ENCODE peak calls at places on chromosomes 1 and 21, in six cellular contexts. E is OCI-LY7, C is MM.1S, M is GM23248, F is GM23338, A is HCT116. G is an unnamed sample.

GRCh38 chr1:41892211-41892840 is 26.4 kb downstream of the HIVEP3 start:
- DNase-seq in E (no peak), C (peak), M (no peak), F (no peak), A (no peak), G (no peak)

GRCh38 chr1:201603613-201604232 is 64.8 kb downstream of the NAV1 start:
- DNase-seq in E (no peak), C (no peak), M (peak), F (no peak), A (no peak), G (no peak)

GRCh38 chr1:58896211-58897183 is 112.7 kb upstream of the JUN start:
- DNase-seq in E (no peak), C (no peak), M (peak), F (no peak), A (no peak), G (peak)

GRCh38 chr1:44707959-44708831 is 22.8 kb downstream of the RNU5D-1 start:
- DNase-seq in E (peak), C (peak), M (peak), F (peak), A (peak), G (peak)

GRCh38 chr1:40450491-40451237 is 388 bp downstream of the ZFP69B start:
- DNase-seq in E (peak), C (no peak), M (peak), F (peak), A (no peak), G (peak)

GRCh38 chr1:81801834-81802531 is 1.2 kb downstream of the ADGRL2 start:
- DNase-seq in E (no peak), C (peak), M (peak), F (peak), A (no peak), G (peak)

GRCh38 chr1:158564608-158565007 is 5.8 kb downstream of the OR6P1 start:
- DNase-seq in E (peak), C (no peak), M (no peak), F (peak), A (no peak), G (no peak)

GRCh38 chr1:228937851-228938247 is 202.6 kb downstream of the RHOU start:
- DNase-seq in E (no peak), C (no peak), M (no peak), F (peak), A (no peak), G (no peak)

GRCh38 chr1:8689431-8690252 is 127.8 kb downstream of the RERE start:
- DNase-seq in E (peak), C (no peak), M (no peak), F (peak), A (no peak), G (no peak)

GRCh38 chr21:34715518-34715917 is 46.7 kb downstream of the CLIC6 start:
- DNase-seq in E (no peak), C (no peak), M (no peak), F (no peak), A (no peak), G (no peak)

GRCh38 chr1:221868894-221869293 is 127.0 kb upstream of the DUSP10 start:
- DNase-seq in E (no peak), C (no peak), M (peak), F (no peak), A (no peak), G (no peak)

GRCh38 chr21:36859744-36860501 is 106.5 kb downstream of the HLCS start:
- DNase-seq in E (peak), C (peak), M (peak), F (peak), A (no peak), G (peak)

GRCh38 chr1:6424619-6425593 is at the start of gene ESPN:
- DNase-seq in E (no peak), C (no peak), M (peak), F (peak), A (no peak), G (peak)

GRCh38 chr1:186374313-186375151 is 521 bp downstream of the TPR start:
- DNase-seq in E (peak), C (peak), M (peak), F (peak), A (peak), G (peak)

GRCh38 chr21:15433091-15433490 is 296.7 kb upstream of the USP25 start:
- DNase-seq in E (no peak), C (no peak), M (no peak), F (no peak), A (no peak), G (no peak)

GRCh38 chr21:43321111-43321510 is 105.8 kb downstream of the SIK1 start:
- DNase-seq in E (no peak), C (no peak), M (peak), F (no peak), A (no peak), G (peak)

GRCh38 chr21:17673261-17674020 is 60.7 kb upstream of the BTG3 start:
- DNase-seq in E (no peak), C (no peak), M (peak), F (peak), A (no peak), G (no peak)

GRCh38 chr1:3641046-3641760 is 8.7 kb downstream of the WRAP73 start:
- DNase-seq in E (no peak), C (no peak), M (no peak), F (no peak), A (no peak), G (no peak)

GRCh38 chr1:93255222-93256079 is 74.9 kb downstream of the CCDC18 start:
- DNase-seq in E (no peak), C (no peak), M (peak), F (no peak), A (no peak), G (no peak)

GRCh38 chr1:226452981-226453380 is 45.1 kb upstream of the PARP1 start:
- DNase-seq in E (no peak), C (no peak), M (no peak), F (no peak), A (no peak), G (no peak)

GRCh38 chr21:15667824-15668223 is 62.0 kb upstream of the USP25 start:
- DNase-seq in E (no peak), C (no peak), M (no peak), F (no peak), A (no peak), G (no peak)

GRCh38 chr21:15520811-15521643 is 208.8 kb upstream of the USP25 start:
- DNase-seq in E (peak), C (no peak), M (peak), F (peak), A (no peak), G (peak)

GRCh38 chr1:156493154-156493631 is 7.4 kb downstream of the MEF2D start:
- DNase-seq in E (peak), C (peak), M (peak), F (no peak), A (no peak), G (no peak)

GRCh38 chr1:27832762-27833161 is 2.2 kb downstream of the PPP1R8 start:
- DNase-seq in E (no peak), C (no peak), M (peak), F (no peak), A (no peak), G (no peak)

GRCh38 chr1:36122463-36123025 is 2.5 kb downstream of the COL8A2 start:
- DNase-seq in E (no peak), C (no peak), M (no peak), F (no peak), A (no peak), G (no peak)

GRCh38 chr1:37020653-37021277 is 13.6 kb downstream of the GRIK3 start:
- DNase-seq in E (peak), C (peak), M (peak), F (peak), A (no peak), G (peak)

GRCh38 chr1:174407705-174408104 is 40.1 kb upstream of the GPR52 start:
- DNase-seq in E (no peak), C (no peak), M (peak), F (no peak), A (no peak), G (no peak)

GRCh38 chr1:91622586-91622985 is 121.9 kb downstream of the CDC7 start:
- DNase-seq in E (no peak), C (no peak), M (no peak), F (no peak), A (no peak), G (no peak)

GRCh38 chr1:214473392-214473791 is 78.0 kb downstream of the PTPN14 start:
- DNase-seq in E (no peak), C (no peak), M (peak), F (peak), A (no peak), G (peak)

GRCh38 chr1:24951337-24951736 is 21.3 kb upstream of the RUNX3 start:
- DNase-seq in E (no peak), C (no peak), M (no peak), F (no peak), A (no peak), G (no peak)

GRCh38 chr21:45478115-45478801 is 64.0 kb downstream of the SLC19A1 start:
- DNase-seq in E (peak), C (peak), M (peak), F (peak), A (peak), G (peak)

GRCh38 chr1:16491056-16491675 is 22.9 kb downstream of the RNU1-1 start:
- DNase-seq in E (no peak), C (no peak), M (no peak), F (peak), A (no peak), G (no peak)

GRCh38 chr21:36704281-36704957 is 5.5 kb downstream of the SIM2 start:
- DNase-seq in E (no peak), C (no peak), M (no peak), F (peak), A (no peak), G (no peak)

GRCh38 chr1:77876884-77877283 is 11.5 kb upstream of the NEXN start:
- DNase-seq in E (no peak), C (no peak), M (peak), F (no peak), A (no peak), G (no peak)

GRCh38 chr1:194155962-194156361 is 969.5 kb upstream of the B3GALT2 start:
- DNase-seq in E (no peak), C (no peak), M (no peak), F (no peak), A (no peak), G (no peak)

GRCh38 chr21:33703750-33704606 is 61.7 kb downstream of the ITSN1 start:
- DNase-seq in E (no peak), C (no peak), M (no peak), F (peak), A (no peak), G (peak)

GRCh38 chr1:74771913-74772515 is 39.1 kb downstream of the TYW3 start:
- DNase-seq in E (peak), C (peak), M (peak), F (peak), A (peak), G (peak)

GRCh38 chr1:100581096-100581705 is 43.3 kb downstream of the GPR88 start:
- DNase-seq in E (no peak), C (no peak), M (peak), F (no peak), A (no peak), G (no peak)

GRCh38 chr1:240242601-240243144 is 151.0 kb downstream of the FMN2 start:
- DNase-seq in E (no peak), C (no peak), M (peak), F (no peak), A (no peak), G (no peak)

DNA sequence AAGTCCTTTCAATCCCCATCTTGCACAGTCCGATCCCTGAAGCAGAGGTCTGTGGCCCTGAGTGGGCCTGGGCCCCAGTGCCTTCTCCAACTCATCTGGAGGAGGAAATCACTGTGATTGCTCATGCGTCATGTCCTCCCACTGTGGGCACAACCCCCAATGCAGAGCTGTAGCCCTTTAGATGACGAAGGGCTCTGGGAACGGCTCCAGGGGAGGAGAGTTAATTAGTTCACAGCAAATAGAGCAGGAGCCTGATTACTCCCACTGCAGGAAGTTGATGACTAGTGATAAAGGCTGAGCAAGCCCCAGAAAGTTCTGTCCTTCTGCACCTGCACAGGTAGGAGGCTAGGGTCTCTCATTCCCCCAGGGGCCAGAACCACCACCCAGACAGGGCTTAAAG is 111.5 kb downstream of the CCDC185 start:
- DNase-seq in E (no peak), C (no peak), M (peak), F (no peak), A (no peak), G (no peak)
- H2AFZ ChIP-seq in E (no peak), C (no peak), M (peak), F (no peak), A (no peak), G (no peak)

GRCh38 chr1:50659107-50659628 is 235.9 kb upstream of the DMRTA2 start:
- DNase-seq in E (no peak), C (no peak), M (no peak), F (no peak), A (no peak), G (no peak)

GRCh38 chr1:50661626-50662025 is 238.4 kb upstream of the DMRTA2 start:
- DNase-seq in E (no peak), C (no peak), M (peak), F (peak), A (no peak), G (no peak)

GRCh38 chr1:50656931-50657330 is 233.7 kb upstream of the DMRTA2 start:
- DNase-seq in E (no peak), C (no peak), M (no peak), F (no peak), A (no peak), G (no peak)

DNA sequence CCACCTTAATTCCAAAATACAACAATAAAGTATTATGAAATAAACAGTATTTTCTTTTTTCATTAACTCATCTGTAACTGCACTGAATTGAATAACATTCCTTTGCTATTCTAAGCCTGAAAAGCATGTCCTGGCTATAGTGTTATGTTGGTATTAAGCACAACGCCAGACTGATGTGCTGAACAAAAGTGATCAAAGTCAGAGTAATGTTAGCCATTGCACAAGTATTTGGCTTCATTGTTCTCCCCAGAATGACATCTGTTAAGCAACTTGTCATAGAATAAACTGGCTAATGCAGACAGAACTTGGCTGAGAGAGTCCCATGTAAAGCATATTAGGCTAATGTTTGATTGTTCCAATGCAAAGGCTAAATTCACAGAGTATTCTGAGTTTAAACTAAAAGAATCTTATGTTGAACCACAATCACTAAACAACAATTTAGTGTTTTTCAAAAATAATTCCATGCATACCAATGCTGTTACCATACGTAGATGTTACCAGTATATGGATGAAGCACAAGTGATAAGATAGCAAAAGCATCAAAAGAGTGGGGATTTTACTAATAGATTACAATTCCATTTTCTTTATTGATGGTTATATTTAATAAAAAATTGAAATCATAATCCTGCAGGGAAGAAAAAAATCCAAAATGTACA is 235.3 kb upstream of the DMRTA2 start:
- DNase-seq in E (no peak), C (no peak), M (peak), F (no peak), A (no peak), G (no peak)
- TF ChIP-seq EZH2phosphoT487 in E (no peak), C (no peak), M (no peak), F (no peak), A (no peak), G (no peak)

GRCh38 chr1:164180824-164181223 is 378.2 kb upstream of the PBX1 start:
- DNase-seq in E (no peak), C (no peak), M (peak), F (no peak), A (no peak), G (no peak)
- H2AFZ ChIP-seq in E (no peak), C (no peak), M (no peak), F (no peak), A (no peak), G (no peak)

GRCh38 chr1:219202567-219202966 is 28.9 kb downstream of the LYPLAL1 start:
- DNase-seq in E (no peak), C (no peak), M (no peak), F (no peak), A (no peak), G (no peak)
- TF ChIP-seq EZH2phosphoT487 in E (no peak), C (no peak), M (no peak), F (no peak), A (no peak), G (no peak)

DNA sequence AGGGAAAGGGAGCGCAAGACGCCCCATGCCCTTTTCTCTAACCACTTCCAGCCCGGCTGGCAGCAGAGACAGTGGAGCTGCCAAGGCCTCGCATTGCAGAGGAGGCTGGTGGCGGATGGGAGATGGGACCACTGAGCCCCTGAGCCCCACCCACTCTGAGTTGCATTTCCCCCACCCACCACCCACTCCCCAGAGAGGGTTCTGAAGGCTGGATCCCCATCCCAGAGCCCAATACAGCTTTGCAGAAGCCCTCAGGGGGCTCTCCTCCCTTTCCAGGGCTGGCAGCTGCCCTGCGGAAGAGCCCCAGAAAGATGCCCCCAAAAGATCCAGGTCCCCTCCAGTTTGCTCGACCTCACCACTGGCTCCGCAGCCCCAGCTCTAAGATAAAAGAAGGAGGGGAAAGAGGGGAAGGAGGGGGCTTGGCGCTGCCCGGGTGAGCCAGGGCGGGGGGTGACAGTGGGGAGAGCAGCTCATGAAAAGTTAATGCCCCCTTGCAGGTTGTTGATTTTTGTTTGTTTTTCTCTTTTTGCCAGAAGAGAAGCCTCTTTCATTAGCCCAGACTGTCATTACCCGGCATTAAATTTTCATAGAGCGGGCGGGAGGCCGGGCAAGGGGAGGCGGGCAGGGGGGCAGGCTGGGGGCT is 38.4 kb upstream of the CASZ1 start:
- DNase-seq in E (no peak), C (no peak), M (no peak), F (no peak), A (no peak), G (no peak)
- H2AFZ ChIP-seq in E (no peak), C (no peak), M (no peak), F (peak), A (no peak), G (no peak)

G was measured in hepatocyte.